ENCODE peak calls at places on chromosomes 16 and 17, in ten cellular contexts. One of them, this sample, is unnamed.
A peak's percentile ranks its signal among the peaks of the same experiment; 100 is the strongest.

GRCh38 chr16:73000020-73000906 is 47.7 kb downstream of the ZFHX3 start:
- DNase-seq in heart right ventricle: peak; percentile 43
- DNase-seq in SK-N-SH: no peak
- DNase-seq in left ventricle myocardium inferior: peak; percentile 51
- DNase-seq in PC-9: no peak
- DNase-seq in H9: no peak
- DNase-seq in A549: no peak
- DNase-seq in astrocyte: peak; percentile 58
- DNase-seq in GM23338: no peak
- DNase-seq in small intestine: peak; percentile 24
- DNase-seq in this sample: peak; percentile 48

GRCh38 chr16:71448274-71448866 is 6.5 kb upstream of the TLE7 start:
- DNase-seq in H9: no peak
- DNase-seq in heart right ventricle: no peak
- DNase-seq in left ventricle myocardium inferior: no peak
- DNase-seq in A549: no peak
- DNase-seq in astrocyte: no peak
- DNase-seq in small intestine: no peak
- DNase-seq in GM23338: no peak
- DNase-seq in SK-N-SH: no peak
- DNase-seq in PC-9: no peak
- DNase-seq in this sample: no peak

GRCh38 chr17:34872640-34873039 is 88.6 kb downstream of the CCT6B start:
- DNase-seq in H9: no peak
- DNase-seq in GM23338: no peak
- DNase-seq in PC-9: no peak
- DNase-seq in A549: no peak
- DNase-seq in left ventricle myocardium inferior: no peak
- DNase-seq in small intestine: no peak
- DNase-seq in SK-N-SH: no peak
- DNase-seq in heart right ventricle: no peak
- DNase-seq in astrocyte: no peak
- DNase-seq in this sample: no peak

GRCh38 chr16:15775663-15776304 is 81.0 kb downstream of the MYH11 start:
- DNase-seq in GM23338: no peak
- DNase-seq in astrocyte: no peak
- DNase-seq in left ventricle myocardium inferior: no peak
- DNase-seq in SK-N-SH: no peak
- DNase-seq in heart right ventricle: no peak
- DNase-seq in small intestine: no peak
- DNase-seq in PC-9: no peak
- DNase-seq in H9: no peak
- DNase-seq in A549: no peak
- DNase-seq in this sample: no peak

GRCh38 chr16:17224350-17224749 is 246.4 kb downstream of the XYLT1 start:
- DNase-seq in left ventricle myocardium inferior: no peak
- DNase-seq in GM23338: no peak
- DNase-seq in heart right ventricle: no peak
- DNase-seq in small intestine: no peak
- DNase-seq in A549: no peak
- DNase-seq in H9: no peak
- DNase-seq in astrocyte: no peak
- DNase-seq in SK-N-SH: no peak
- DNase-seq in PC-9: no peak
- DNase-seq in this sample: no peak

GRCh38 chr16:30808163-30808562 is 21.2 kb upstream of the ZNF629 start:
- DNase-seq in A549: no peak
- DNase-seq in SK-N-SH: no peak
- DNase-seq in GM23338: no peak
- DNase-seq in left ventricle myocardium inferior: no peak
- DNase-seq in PC-9: no peak
- DNase-seq in H9: no peak
- DNase-seq in small intestine: no peak
- DNase-seq in heart right ventricle: no peak
- DNase-seq in astrocyte: no peak
- DNase-seq in this sample: no peak

GRCh38 chr17:32327911-32328310 is 14.1 kb downstream of the C17orf75 start:
- DNase-seq in PC-9: no peak
- DNase-seq in H9: no peak
- DNase-seq in SK-N-SH: no peak
- DNase-seq in A549: no peak
- DNase-seq in GM23338: no peak
- DNase-seq in small intestine: no peak
- DNase-seq in astrocyte: no peak
- DNase-seq in heart right ventricle: no peak
- DNase-seq in left ventricle myocardium inferior: no peak
- DNase-seq in this sample: no peak

GRCh38 chr17:30824002-30824355 is 513 bp downstream of the CRLF3 start:
- DNase-seq in H9: no peak
- DNase-seq in heart right ventricle: peak; percentile 21
- DNase-seq in left ventricle myocardium inferior: no peak
- DNase-seq in SK-N-SH: peak; percentile 68
- DNase-seq in astrocyte: no peak
- DNase-seq in GM23338: no peak
- DNase-seq in PC-9: no peak
- DNase-seq in A549: no peak
- DNase-seq in small intestine: no peak
- DNase-seq in this sample: no peak

GRCh38 chr17:80891096-80892018 is 100.3 kb upstream of the CHMP6 start:
- DNase-seq in GM23338: no peak
- DNase-seq in PC-9: peak; percentile 93
- DNase-seq in SK-N-SH: no peak
- DNase-seq in small intestine: peak; percentile 50
- DNase-seq in A549: peak; percentile 64
- DNase-seq in left ventricle myocardium inferior: no peak
- DNase-seq in heart right ventricle: no peak
- DNase-seq in H9: no peak
- DNase-seq in astrocyte: peak; percentile 98
- DNase-seq in this sample: no peak

DNA sequence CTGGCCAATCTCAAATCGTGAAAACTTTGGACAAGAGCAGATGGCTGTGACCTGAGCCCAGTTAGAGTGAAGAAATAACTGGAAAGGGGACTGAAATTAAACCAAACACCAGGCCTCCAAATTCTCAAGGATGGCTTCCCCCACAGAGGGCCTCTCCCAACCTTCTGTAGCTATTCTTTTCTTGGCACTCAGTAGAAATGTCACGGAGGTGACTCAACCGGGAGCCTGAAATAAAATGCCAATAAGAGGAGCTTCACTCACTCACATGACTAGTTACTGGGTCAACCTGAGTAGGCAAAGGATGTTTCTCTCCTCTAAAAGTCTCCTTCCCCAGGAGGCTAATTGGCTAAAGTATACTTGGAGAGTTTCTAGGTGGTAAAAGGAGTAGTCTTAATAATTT is 230.7 kb downstream of the MAF start:
- DNase-seq in SK-N-SH: no peak
- DNase-seq in GM23338: no peak
- DNase-seq in A549: no peak
- DNase-seq in PC-9: no peak
- DNase-seq in left ventricle myocardium inferior: no peak
- DNase-seq in heart right ventricle: no peak
- DNase-seq in H9: no peak
- DNase-seq in astrocyte: no peak
- DNase-seq in small intestine: no peak
- DNase-seq in this sample: no peak
- H3K27ac ChIP-seq in SK-N-SH: no peak overlapping the region
- H3K27ac ChIP-seq in GM23338: no peak overlapping the region
- H3K27ac ChIP-seq in A549: peak overlapping the region; percentile 21
- H3K27ac ChIP-seq in PC-9: no peak overlapping the region
- H3K27ac ChIP-seq in left ventricle myocardium inferior: no peak overlapping the region
- H3K27ac ChIP-seq in heart right ventricle: no peak overlapping the region
- H3K27ac ChIP-seq in H9: no peak overlapping the region
- H3K27ac ChIP-seq in astrocyte: no peak overlapping the region
- H3K27ac ChIP-seq in small intestine: no peak overlapping the region
- H3K27ac ChIP-seq in this sample: no peak overlapping the region

GRCh38 chr17:44199553-44200477 is at the start of gene ATXN7L3:
- DNase-seq in heart right ventricle: peak; percentile 99
- DNase-seq in SK-N-SH: peak; percentile 99
- DNase-seq in GM23338: peak; percentile 99
- DNase-seq in PC-9: peak; percentile 90
- DNase-seq in H9: peak; percentile 100
- DNase-seq in astrocyte: peak; percentile 92
- DNase-seq in A549: peak; percentile 99
- DNase-seq in left ventricle myocardium inferior: peak; percentile 99
- DNase-seq in small intestine: peak; percentile 98
- DNase-seq in this sample: peak; percentile 99
- H3K4me1 ChIP-seq in heart right ventricle: peaks cover 42% of the 10 kb centered on the region
- H3K4me1 ChIP-seq in SK-N-SH: peaks cover 30% of the 10 kb centered on the region
- H3K4me1 ChIP-seq in GM23338: peaks cover 16% of the 10 kb centered on the region
- H3K4me1 ChIP-seq in PC-9: peaks cover 35% of the 10 kb centered on the region
- H3K4me1 ChIP-seq in H9: peaks cover 2% of the 10 kb centered on the region
- H3K4me1 ChIP-seq in astrocyte: peaks cover 36% of the 10 kb centered on the region
- H3K4me1 ChIP-seq in A549: peaks cover 35% of the 10 kb centered on the region
- H3K4me1 ChIP-seq in left ventricle myocardium inferior: peaks cover 44% of the 10 kb centered on the region
- H3K4me1 ChIP-seq in small intestine: peaks cover 3% of the 10 kb centered on the region
- H3K4me1 ChIP-seq in this sample: peaks cover 8% of the 10 kb centered on the region

GRCh38 chr17:49621420-49621819 is 45.7 kb downstream of the NXPH3 start:
- DNase-seq in heart right ventricle: no peak
- DNase-seq in small intestine: no peak
- DNase-seq in GM23338: no peak
- DNase-seq in SK-N-SH: no peak
- DNase-seq in A549: no peak
- DNase-seq in H9: no peak
- DNase-seq in left ventricle myocardium inferior: no peak
- DNase-seq in PC-9: no peak
- DNase-seq in astrocyte: no peak
- DNase-seq in this sample: no peak
- H3K27ac ChIP-seq in heart right ventricle: no peak overlapping the region
- H3K27ac ChIP-seq in small intestine: no peak overlapping the region
- H3K27ac ChIP-seq in GM23338: no peak overlapping the region
- H3K27ac ChIP-seq in SK-N-SH: no peak overlapping the region
- H3K27ac ChIP-seq in A549: no peak overlapping the region
- H3K27ac ChIP-seq in H9: no peak overlapping the region
- H3K27ac ChIP-seq in left ventricle myocardium inferior: peak overlapping the region; percentile 59
- H3K27ac ChIP-seq in PC-9: no peak overlapping the region
- H3K27ac ChIP-seq in astrocyte: no peak overlapping the region
- H3K27ac ChIP-seq in this sample: peak overlapping the region; percentile 22

GRCh38 chr16:1097156-1097555 is 1.1 kb upstream of the C1QTNF8 start:
- DNase-seq in H9: no peak
- DNase-seq in small intestine: no peak
- DNase-seq in heart right ventricle: no peak
- DNase-seq in astrocyte: no peak
- DNase-seq in SK-N-SH: no peak
- DNase-seq in left ventricle myocardium inferior: no peak
- DNase-seq in GM23338: no peak
- DNase-seq in A549: no peak
- DNase-seq in PC-9: no peak
- DNase-seq in this sample: no peak

GRCh38 chr16:1096164-1097082 is at the start of gene C1QTNF8:
- DNase-seq in GM23338: no peak
- DNase-seq in PC-9: no peak
- DNase-seq in heart right ventricle: no peak
- DNase-seq in H9: no peak
- DNase-seq in SK-N-SH: no peak
- DNase-seq in small intestine: no peak
- DNase-seq in astrocyte: no peak
- DNase-seq in A549: no peak
- DNase-seq in left ventricle myocardium inferior: no peak
- DNase-seq in this sample: no peak

GRCh38 chr16:1094601-1095449 is 1.2 kb downstream of the C1QTNF8 start:
- DNase-seq in small intestine: no peak
- DNase-seq in left ventricle myocardium inferior: no peak
- DNase-seq in SK-N-SH: no peak
- DNase-seq in heart right ventricle: no peak
- DNase-seq in H9: no peak
- DNase-seq in PC-9: no peak
- DNase-seq in astrocyte: no peak
- DNase-seq in A549: no peak
- DNase-seq in GM23338: no peak
- DNase-seq in this sample: no peak

GRCh38 chr16:1094124-1094479 is 1.9 kb downstream of the C1QTNF8 start:
- DNase-seq in left ventricle myocardium inferior: no peak
- DNase-seq in small intestine: no peak
- DNase-seq in H9: no peak
- DNase-seq in A549: peak; percentile 73
- DNase-seq in heart right ventricle: no peak
- DNase-seq in SK-N-SH: no peak
- DNase-seq in GM23338: no peak
- DNase-seq in PC-9: no peak
- DNase-seq in astrocyte: no peak
- DNase-seq in this sample: no peak

GRCh38 chr16:1095450-1096163 is 437 bp downstream of the C1QTNF8 start:
- DNase-seq in PC-9: no peak
- DNase-seq in small intestine: no peak
- DNase-seq in heart right ventricle: no peak
- DNase-seq in A549: no peak
- DNase-seq in H9: no peak
- DNase-seq in left ventricle myocardium inferior: no peak
- DNase-seq in GM23338: no peak
- DNase-seq in SK-N-SH: no peak
- DNase-seq in astrocyte: no peak
- DNase-seq in this sample: no peak
- H3K4me1 ChIP-seq in PC-9: no peaks in the 10 kb centered on the region
- H3K4me1 ChIP-seq in small intestine: no peaks in the 10 kb centered on the region
- H3K4me1 ChIP-seq in heart right ventricle: peaks cover 28% of the 10 kb centered on the region
- H3K4me1 ChIP-seq in A549: peaks cover 16% of the 10 kb centered on the region
- H3K4me1 ChIP-seq in H9: no peaks in the 10 kb centered on the region
- H3K4me1 ChIP-seq in left ventricle myocardium inferior: peaks cover 45% of the 10 kb centered on the region
- H3K4me1 ChIP-seq in GM23338: no peaks in the 10 kb centered on the region
- H3K4me1 ChIP-seq in SK-N-SH: no peaks in the 10 kb centered on the region
- H3K4me1 ChIP-seq in astrocyte: no peaks in the 10 kb centered on the region
- H3K4me1 ChIP-seq in this sample: peaks cover under 1% of the 10 kb centered on the region

GRCh38 chr16:18841833-18842525 is 40.6 kb upstream of the ARL6IP1 start:
- DNase-seq in SK-N-SH: no peak
- DNase-seq in heart right ventricle: no peak
- DNase-seq in left ventricle myocardium inferior: no peak
- DNase-seq in A549: no peak
- DNase-seq in GM23338: no peak
- DNase-seq in small intestine: no peak
- DNase-seq in astrocyte: no peak
- DNase-seq in H9: no peak
- DNase-seq in PC-9: no peak
- DNase-seq in this sample: no peak
- H3K27ac ChIP-seq in SK-N-SH: no peak overlapping the region
- H3K27ac ChIP-seq in heart right ventricle: no peak overlapping the region
- H3K27ac ChIP-seq in left ventricle myocardium inferior: no peak overlapping the region
- H3K27ac ChIP-seq in A549: no peak overlapping the region
- H3K27ac ChIP-seq in GM23338: no peak overlapping the region
- H3K27ac ChIP-seq in small intestine: no peak overlapping the region
- H3K27ac ChIP-seq in astrocyte: no peak overlapping the region
- H3K27ac ChIP-seq in H9: no peak overlapping the region
- H3K27ac ChIP-seq in PC-9: no peak overlapping the region
- H3K27ac ChIP-seq in this sample: no peak overlapping the region

GRCh38 chr17:17121162-17121561 is 78.9 kb downstream of the MPRIP start:
- DNase-seq in GM23338: no peak
- DNase-seq in PC-9: no peak
- DNase-seq in A549: peak; percentile 42
- DNase-seq in heart right ventricle: no peak
- DNase-seq in small intestine: no peak
- DNase-seq in astrocyte: no peak
- DNase-seq in left ventricle myocardium inferior: no peak
- DNase-seq in SK-N-SH: no peak
- DNase-seq in H9: no peak
- DNase-seq in this sample: no peak
- H3K4me1 ChIP-seq in GM23338: no peaks in the 10 kb centered on the region
- H3K4me1 ChIP-seq in PC-9: peaks cover 9% of the 10 kb centered on the region
- H3K4me1 ChIP-seq in A549: peaks cover 59% of the 10 kb centered on the region
- H3K4me1 ChIP-seq in heart right ventricle: peaks cover 89% of the 10 kb centered on the region
- H3K4me1 ChIP-seq in small intestine: peaks cover 22% of the 10 kb centered on the region
- H3K4me1 ChIP-seq in astrocyte: peaks cover 19% of the 10 kb centered on the region
- H3K4me1 ChIP-seq in left ventricle myocardium inferior: peaks cover 88% of the 10 kb centered on the region
- H3K4me1 ChIP-seq in SK-N-SH: peaks cover 32% of the 10 kb centered on the region
- H3K4me1 ChIP-seq in H9: no peaks in the 10 kb centered on the region
- H3K4me1 ChIP-seq in this sample: peaks cover 45% of the 10 kb centered on the region

DNA sequence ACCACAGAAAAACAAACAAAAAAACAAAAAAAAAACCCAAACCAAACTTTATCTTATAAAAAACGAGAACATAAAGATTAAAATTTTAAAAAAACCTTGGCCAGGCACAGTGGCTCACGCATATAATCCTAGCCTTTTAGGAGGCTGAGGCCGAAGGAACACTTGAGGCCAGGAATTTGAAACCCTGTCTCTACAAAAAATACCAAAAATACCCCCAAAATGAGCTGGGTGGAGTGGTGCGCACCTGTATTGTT is 11.5 kb downstream of the SUPT4H1 start:
- DNase-seq in GM23338: no peak
- DNase-seq in small intestine: no peak
- DNase-seq in A549: no peak
- DNase-seq in left ventricle myocardium inferior: no peak
- DNase-seq in heart right ventricle: no peak
- DNase-seq in PC-9: no peak
- DNase-seq in astrocyte: no peak
- DNase-seq in H9: no peak
- DNase-seq in SK-N-SH: no peak
- DNase-seq in this sample: no peak
- H3K27ac ChIP-seq in GM23338: no peak overlapping the region
- H3K27ac ChIP-seq in small intestine: no peak overlapping the region
- H3K27ac ChIP-seq in A549: no peak overlapping the region
- H3K27ac ChIP-seq in left ventricle myocardium inferior: no peak overlapping the region
- H3K27ac ChIP-seq in heart right ventricle: no peak overlapping the region
- H3K27ac ChIP-seq in PC-9: no peak overlapping the region
- H3K27ac ChIP-seq in astrocyte: no peak overlapping the region
- H3K27ac ChIP-seq in H9: no peak overlapping the region
- H3K27ac ChIP-seq in SK-N-SH: no peak overlapping the region
- H3K27ac ChIP-seq in this sample: no peak overlapping the region